ENCODE peak calls at places on chromosomes 7 and 10, in four cellular contexts. Q, H, L and V are unnamed samples.

GRCh38 chr7:105680505-105681187 is 99.4 kb upstream of the EFCAB10 start:
- DNase-seq in Q (no peak), H (no peak), L (no peak), V (no peak)

GRCh38 chr10:64191304-64191703 is 670.1 kb downstream of the REEP3 start:
- DNase-seq in Q (no peak), H (no peak), L (no peak), V (no peak)

GRCh38 chr7:33744293-33744692 is 161.0 kb upstream of the BMPER start:
- DNase-seq in Q (no peak), H (no peak), L (peak), V (peak)

GRCh38 chr10:1069680-1070079 is 13.5 kb downstream of the WDR37 start:
- DNase-seq in Q (no peak), H (no peak), L (no peak), V (no peak)

GRCh38 chr7:70044064-70044463 is 445.8 kb downstream of the AUTS2 start:
- DNase-seq in Q (peak), H (no peak), L (peak), V (no peak)

GRCh38 chr7:6221340-6222319 is 50.8 kb downstream of the CYTH3 start:
- DNase-seq in Q (no peak), H (no peak), L (no peak), V (peak)

GRCh38 chr10:99681553-99681952 is 22.2 kb downstream of the ENTPD7 start:
- DNase-seq in Q (no peak), H (no peak), L (no peak), V (peak)

GRCh38 chr7:96314402-96315108 is 7.3 kb downstream of the SLC25A13 start:
- DNase-seq in Q (no peak), H (no peak), L (peak), V (peak)

GRCh38 chr10:114477285-114477684 is 73.0 kb upstream of the AFAP1L2 start:
- DNase-seq in Q (no peak), H (no peak), L (no peak), V (no peak)

GRCh38 chr7:50142421-50143113 is 49.5 kb upstream of the ZPBP start:
- DNase-seq in Q (no peak), H (no peak), L (peak), V (peak)

GRCh38 chr10:6074489-6075301 is 12.5 kb upstream of the IL2RA start:
- DNase-seq in Q (no peak), H (no peak), L (no peak), V (peak)

GRCh38 chr7:2862831-2863361 is 18.8 kb upstream of the GNA12 start:
- DNase-seq in Q (no peak), H (no peak), L (peak), V (peak)

GRCh38 chr10:113056468-113057021 is 106.5 kb downstream of the TCF7L2 start:
- DNase-seq in Q (no peak), H (no peak), L (peak), V (peak)

GRCh38 chr7:38398725-38399321 is 125.4 kb upstream of the TARP start:
- DNase-seq in Q (peak), H (no peak), L (peak), V (peak)

GRCh38 chr10:13909911-13910617 is 323.3 kb downstream of the PRPF18 start:
- DNase-seq in Q (no peak), H (no peak), L (no peak), V (no peak)

GRCh38 chr10:110651044-110651958 is 7.2 kb downstream of the RBM20 start:
- DNase-seq in Q (no peak), H (no peak), L (no peak), V (peak)

GRCh38 chr7:127392182-127392565 is 334 bp downstream of the ZNF800 start:
- DNase-seq in Q (no peak), H (no peak), L (peak), V (peak)

GRCh38 chr7:135801045-135801693 is 52.6 kb upstream of the FAM180A start:
- DNase-seq in Q (no peak), H (no peak), L (peak), V (peak)

GRCh38 chr7:24192053-24192452 is 91.9 kb upstream of the NPY start:
- DNase-seq in Q (no peak), H (no peak), L (no peak), V (peak)

GRCh38 chr10:26172126-26172525 is 44.4 kb upstream of the GAD2 start:
- DNase-seq in Q (peak), H (peak), L (peak), V (no peak)

GRCh38 chr7:134695321-134695860 is 48.7 kb downstream of the BPGM start:
- DNase-seq in Q (no peak), H (no peak), L (no peak), V (no peak)

GRCh38 chr10:132786529-132787252 is 744 bp upstream of the NKX6-2 start:
- DNase-seq in Q (no peak), H (no peak), L (no peak), V (no peak)

GRCh38 chr7:158270856-158271413 is 316.7 kb downstream of the PTPRN2 start:
- DNase-seq in Q (no peak), H (no peak), L (no peak), V (no peak)

GRCh38 chr7:158266817-158267736 is 320.5 kb downstream of the PTPRN2 start:
- DNase-seq in Q (no peak), H (no peak), L (no peak), V (no peak)

GRCh38 chr7:158270106-158270775 is 317.4 kb downstream of the PTPRN2 start:
- DNase-seq in Q (no peak), H (no peak), L (no peak), V (no peak)

GRCh38 chr7:158267737-158268435 is 319.7 kb downstream of the PTPRN2 start:
- DNase-seq in Q (no peak), H (no peak), L (no peak), V (no peak)

GRCh38 chr7:158268851-158269535 is 318.6 kb downstream of the PTPRN2 start:
- DNase-seq in Q (no peak), H (no peak), L (no peak), V (no peak)
- H4K5ac ChIP-seq in Q (no peak), H (no peak), L (no peak), V (no peak)

DNA sequence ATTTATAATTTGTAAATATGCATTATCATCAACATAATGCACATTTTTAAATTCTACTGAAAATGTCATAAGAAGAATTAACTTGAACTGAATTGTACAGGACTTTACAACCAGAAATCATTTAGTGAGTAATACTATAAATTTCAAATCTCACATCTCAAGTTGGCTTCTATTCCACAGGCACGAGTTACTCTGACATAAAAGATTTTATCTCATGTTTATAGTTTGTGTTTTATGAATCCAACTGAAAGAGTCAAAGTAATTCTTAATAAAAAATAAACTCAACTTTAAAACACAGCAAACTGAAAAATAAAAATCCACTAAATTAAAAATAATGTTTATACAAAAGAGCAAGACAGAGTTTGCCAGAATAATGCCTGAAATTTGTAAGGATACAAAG is 129.2 kb downstream of the CD36 start:
- DNase-seq in Q (no peak), H (no peak), L (no peak), V (no peak)
- H4K5ac ChIP-seq in Q (no peak), H (no peak), L (no peak), V (no peak)

GRCh38 chr10:34681933-34682332 is 133.2 kb downstream of the PARD3 start:
- DNase-seq in Q (no peak), H (no peak), L (peak), V (no peak)

GRCh38 chr10:34679177-34679576 is 135.9 kb downstream of the PARD3 start:
- DNase-seq in Q (no peak), H (no peak), L (no peak), V (no peak)

GRCh38 chr10:34677132-34677531 is 138.0 kb downstream of the PARD3 start:
- DNase-seq in Q (no peak), H (no peak), L (no peak), V (no peak)

GRCh38 chr10:34674169-34674568 is 140.9 kb downstream of the PARD3 start:
- DNase-seq in Q (no peak), H (no peak), L (no peak), V (no peak)

GRCh38 chr10:34677591-34677990 is 137.5 kb downstream of the PARD3 start:
- DNase-seq in Q (no peak), H (no peak), L (peak), V (no peak)
- H4K5ac ChIP-seq in Q (no peak), H (no peak), L (no peak), V (no peak)

GRCh38 chr7:125563964-125564529 is 634.4 kb upstream of the POT1 start:
- DNase-seq in Q (peak), H (no peak), L (peak), V (no peak)
- H4K5ac ChIP-seq in Q (no peak), H (no peak), L (no peak), V (no peak)

GRCh38 chr10:118565301-118566075 is 30.0 kb downstream of the PRLHR start:
- DNase-seq in Q (no peak), H (no peak), L (no peak), V (no peak)

GRCh38 chr10:118563373-118563890 is 32.0 kb downstream of the PRLHR start:
- DNase-seq in Q (no peak), H (no peak), L (no peak), V (no peak)

GRCh38 chr10:118564652-118565051 is 30.8 kb downstream of the PRLHR start:
- DNase-seq in Q (peak), H (no peak), L (peak), V (no peak)

GRCh38 chr10:118564114-118564513 is 31.3 kb downstream of the PRLHR start:
- DNase-seq in Q (no peak), H (no peak), L (no peak), V (no peak)

GRCh38 chr10:118562877-118563276 is 32.6 kb downstream of the PRLHR start:
- DNase-seq in Q (no peak), H (no peak), L (no peak), V (no peak)
- H4K5ac ChIP-seq in Q (no peak), H (no peak), L (no peak), V (no peak)

DNA sequence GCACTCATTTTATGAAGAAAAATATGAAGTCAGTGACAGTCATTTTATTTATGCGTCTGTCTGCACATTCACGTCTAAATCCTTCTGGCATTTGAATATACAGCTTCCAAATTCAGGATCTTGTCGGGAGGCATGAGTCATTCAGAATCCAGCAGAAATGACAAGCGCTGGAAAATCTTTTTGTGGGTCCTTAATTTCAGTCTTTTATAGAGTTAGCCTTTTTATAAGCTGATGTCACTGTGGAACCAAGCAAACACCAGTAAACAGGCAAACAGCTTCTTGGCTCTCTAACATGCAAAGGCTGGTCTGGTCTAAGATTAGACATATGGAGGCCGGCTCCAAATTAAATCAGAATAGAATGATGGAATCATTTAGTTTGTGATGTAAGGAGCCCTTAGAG is 388.2 kb upstream of the TEX47 start:
- DNase-seq in Q (no peak), H (no peak), L (no peak), V (no peak)
- H4K5ac ChIP-seq in Q (no peak), H (no peak), L (no peak), V (no peak)

GRCh38 chr10:8498881-8499280 is 444.4 kb downstream of the GATA3 start:
- DNase-seq in Q (no peak), H (no peak), L (peak), V (no peak)

GRCh38 chr10:8498290-8498689 is 443.8 kb downstream of the GATA3 start:
- DNase-seq in Q (no peak), H (no peak), L (no peak), V (no peak)

GRCh38 chr10:8502611-8503010 is 448.1 kb downstream of the GATA3 start:
- DNase-seq in Q (no peak), H (no peak), L (no peak), V (no peak)

GRCh38 chr10:8499752-8500390 is 445.4 kb downstream of the GATA3 start:
- DNase-seq in Q (no peak), H (no peak), L (no peak), V (no peak)

DNA sequence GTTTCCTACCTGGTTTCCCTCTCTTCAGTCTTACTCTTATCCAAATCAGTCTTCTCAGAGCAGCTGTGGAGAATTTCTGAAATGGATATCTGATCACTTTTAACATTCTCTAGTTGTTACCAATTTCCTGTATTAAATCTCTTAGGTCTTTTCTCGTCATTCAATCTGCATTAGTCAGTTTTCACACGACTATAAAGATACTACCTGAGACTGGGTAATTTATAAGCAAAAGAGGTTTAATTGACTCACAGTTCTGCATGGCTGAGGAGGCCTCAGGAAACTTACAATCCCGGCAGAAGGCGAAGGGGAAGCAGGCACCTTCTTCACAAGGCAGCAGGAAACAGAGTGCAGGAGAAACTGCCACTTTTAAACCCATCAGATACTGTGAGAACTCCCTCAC is 444.8 kb downstream of the GATA3 start:
- DNase-seq in Q (no peak), H (no peak), L (no peak), V (no peak)
- H4K5ac ChIP-seq in Q (no peak), H (no peak), L (no peak), V (no peak)